ENCODE peak calls at places on chromosomes 1 and 21, in seven cellular contexts. T is lung; N is upper lobe of right lung; I is neuronal stem cell; Y is body of pancreas; L is cardiac muscle cell; J is effector memory CD4-positive, alpha-beta T cell. O is an unnamed sample.

GRCh38 chr1:2494323-2494693 is 18.2 kb downstream of the PLCH2 start:
- DNase-seq in T (no peak), N (no peak), I (no peak), Y (no peak), L (peak; percentile 30), J (no peak), O (no peak)

GRCh38 chr1:210373878-210374599 is 45.3 kb downstream of the HHAT start:
- DNase-seq in T (peak; percentile 60), N (no peak), I (peak; percentile 79), Y (peak; percentile 59), L (peak; percentile 91), J (peak; percentile 54), O (peak; percentile 55)

GRCh38 chr1:14602131-14602530 is 3.6 kb downstream of the KAZN start:
- DNase-seq in T (peak; percentile 39), N (no peak), I (no peak), Y (peak; percentile 53), L (peak; percentile 70), J (no peak), O (no peak)

GRCh38 chr1:161185732-161186311 is 8.5 kb upstream of the B4GALT3 start:
- DNase-seq in T (no peak), N (peak; percentile 62), I (no peak), Y (peak; percentile 41), L (no peak), J (no peak), O (no peak)

GRCh38 chr1:62131093-62131725 is 63.4 kb upstream of the L1TD1 start:
- DNase-seq in T (no peak), N (no peak), I (peak; percentile 46), Y (peak; percentile 35), L (peak; percentile 83), J (no peak), O (peak; percentile 44)

GRCh38 chr1:44784094-44785026 is 3.6 kb downstream of the BEST4 start:
- DNase-seq in T (no peak), N (no peak), I (no peak), Y (no peak), L (peak; percentile 21), J (no peak), O (no peak)

GRCh38 chr21:46081022-46081861 is 16.7 kb upstream of the COL6A2 start:
- DNase-seq in T (peak; percentile 27), N (peak; percentile 54), I (no peak), Y (no peak), L (no peak), J (no peak), O (no peak)

GRCh38 chr1:225464851-225465792 is 37.3 kb upstream of the LBR start:
- DNase-seq in T (no peak), N (no peak), I (peak; percentile 57), Y (no peak), L (no peak), J (no peak), O (no peak)

GRCh38 chr1:65339866-65340483 is 30.6 kb downstream of the DNAJC6 start:
- DNase-seq in T (no peak), N (no peak), I (no peak), Y (no peak), L (peak; percentile 31), J (no peak), O (no peak)

GRCh38 chr1:831522-831921 is 92.2 kb upstream of the SAMD11 start:
- DNase-seq in T (no peak), N (no peak), I (no peak), Y (no peak), L (peak; percentile 3), J (no peak), O (no peak)

GRCh38 chr21:34801519-34802132 is 132.8 kb downstream of the CLIC6 start:
- DNase-seq in T (no peak), N (no peak), I (no peak), Y (no peak), L (peak; percentile 35), J (no peak), O (no peak)

GRCh38 chr1:204947747-204948146 is 77.1 kb downstream of the NFASC start:
- DNase-seq in T (no peak), N (no peak), I (no peak), Y (no peak), L (no peak), J (no peak), O (no peak)

GRCh38 chr1:204947338-204947737 is 76.7 kb downstream of the NFASC start:
- DNase-seq in T (no peak), N (no peak), I (no peak), Y (no peak), L (no peak), J (no peak), O (no peak)

GRCh38 chr1:204945565-204945977 is 74.9 kb downstream of the NFASC start:
- DNase-seq in T (no peak), N (no peak), I (no peak), Y (no peak), L (peak; percentile 15), J (no peak), O (no peak)

GRCh38 chr1:204943495-204943894 is 72.8 kb downstream of the NFASC start:
- DNase-seq in T (no peak), N (no peak), I (no peak), Y (no peak), L (no peak), J (no peak), O (no peak)

GRCh38 chr1:204946640-204947039 is 76.0 kb downstream of the NFASC start:
- DNase-seq in T (no peak), N (no peak), I (no peak), Y (no peak), L (no peak), J (no peak), O (no peak)
- H3K4me3 ChIP-seq in T (no peak overlapping the region), N (no peak overlapping the region), I (no peak overlapping the region), Y (no peak overlapping the region), L (no peak overlapping the region), J (no peak overlapping the region), O (no peak overlapping the region)

DNA sequence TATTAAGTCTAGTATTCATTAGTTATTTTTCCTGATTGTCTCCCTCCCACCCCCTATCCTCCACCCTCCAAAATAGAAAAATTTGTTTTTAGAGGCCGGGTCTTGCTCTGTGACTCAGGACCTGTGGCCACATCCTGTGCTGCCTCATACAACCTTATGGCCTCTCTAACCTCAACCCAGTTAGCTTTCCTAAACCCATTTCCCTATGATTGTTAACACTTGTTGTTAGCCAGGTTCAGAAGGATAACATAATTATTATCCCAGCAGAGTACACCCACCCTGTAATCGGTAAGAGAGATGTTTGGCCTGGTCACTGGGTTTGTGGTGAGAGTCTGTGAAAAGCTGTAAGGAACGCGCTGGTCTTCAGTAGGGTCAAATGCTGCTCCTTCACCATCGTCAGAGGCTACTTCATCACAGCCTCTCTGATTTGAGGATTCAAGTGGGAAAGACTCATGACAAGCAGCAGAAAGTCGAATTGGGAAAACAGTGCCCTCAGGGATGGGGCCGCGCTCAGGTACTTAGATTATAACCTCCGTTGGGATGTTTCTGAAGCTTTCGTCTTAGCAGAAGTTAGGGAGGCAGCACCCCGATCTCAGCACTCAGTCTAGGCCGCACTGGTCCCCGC is 35.9 kb upstream of the HMGN1 start:
- DNase-seq in T (no peak), N (no peak), I (no peak), Y (no peak), L (no peak), J (no peak), O (no peak)
- H3K27ac ChIP-seq in T (no peak overlapping the region), N (no peak overlapping the region), I (no peak overlapping the region), Y (peak overlapping the region; percentile 84), L (peak overlapping the region; percentile 47), J (peak overlapping the region; percentile 9), O (no peak overlapping the region)

GRCh38 chr1:162541619-162542141 is 19.8 kb upstream of the UAP1 start:
- DNase-seq in T (no peak), N (no peak), I (no peak), Y (peak; percentile 55), L (peak; percentile 96), J (no peak), O (no peak)
- H3K4me3 ChIP-seq in T (no peak overlapping the region), N (no peak overlapping the region), I (no peak overlapping the region), Y (no peak overlapping the region), L (no peak overlapping the region), J (no peak overlapping the region), O (no peak overlapping the region)

DNA sequence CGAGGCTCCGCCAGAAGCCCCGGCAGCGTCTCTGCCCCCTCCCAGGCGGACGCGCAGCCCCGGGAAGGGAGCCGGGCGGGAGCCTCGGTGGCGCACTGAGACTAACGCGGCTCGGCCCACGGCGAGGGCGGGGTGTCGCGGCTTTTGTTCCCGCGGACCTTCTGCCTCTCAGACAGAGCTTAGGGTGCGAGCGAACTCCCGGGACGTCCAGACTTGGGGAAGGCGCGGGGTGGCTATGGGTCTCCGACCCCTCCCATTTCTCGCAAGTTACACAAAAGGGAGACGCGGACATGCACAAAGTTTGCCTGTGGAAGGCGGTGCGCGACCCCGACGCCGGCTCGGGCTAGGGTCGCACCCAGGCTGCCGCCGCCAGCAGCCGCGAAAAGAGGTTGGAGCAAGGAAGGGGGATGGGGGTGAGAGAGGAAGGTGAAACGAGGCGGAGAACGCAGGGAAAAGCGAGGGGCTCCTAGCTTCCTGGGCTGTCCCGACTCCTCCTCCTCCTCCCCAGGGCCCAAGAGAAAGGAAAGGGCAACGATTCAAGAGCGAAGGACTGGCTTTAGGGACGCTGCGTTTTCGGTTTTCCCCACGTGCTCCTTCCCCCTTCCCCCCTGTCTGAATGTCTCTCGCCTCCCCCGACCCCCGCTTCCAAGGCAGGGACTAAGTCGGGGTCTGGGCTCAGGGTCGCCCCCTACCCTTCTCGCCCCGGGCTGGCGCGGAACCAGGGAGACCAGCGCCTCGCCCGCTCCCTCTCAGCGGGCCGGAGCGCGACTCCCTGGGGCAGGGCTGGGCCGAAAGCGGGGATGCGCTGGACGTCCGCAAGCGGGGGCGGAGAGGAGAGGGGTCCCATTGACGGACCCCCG is 729 bp downstream of the APP start:
- DNase-seq in T (peak; percentile 58), N (peak; percentile 82), I (peak; percentile 58), Y (peak; percentile 65), L (peak; percentile 78), J (peak; percentile 9), O (no peak)
- H3K27ac ChIP-seq in T (peak overlapping the region; percentile 86), N (peak overlapping the region; percentile 85), I (peak overlapping the region; percentile 92), Y (peak overlapping the region; percentile 93), L (peak overlapping the region; percentile 66), J (peak overlapping the region; percentile 40), O (peak overlapping the region; percentile 78)